ENCODE peak calls at places on chromosomes 4 and X, in ten cellular contexts. One of them, this sample, is unnamed.
A peak's percentile ranks its signal among the peaks of the same experiment; 100 is the strongest.

GRCh38 chr4:158814636-158815035 is 45.8 kb downstream of the FNIP2 start:
- DNase-seq in left lung: no peak
- DNase-seq in A549: no peak
- DNase-seq in choroid plexus epithelial cell: peak; percentile 84
- DNase-seq in H1: no peak
- DNase-seq in kidney: no peak
- DNase-seq in fibroblast of mammary gland: peak; percentile 26
- DNase-seq in RWPE1: no peak
- DNase-seq in IMR-90: peak; percentile 67
- DNase-seq in neural crest cell: no peak
- DNase-seq in this sample: no peak

GRCh38 chr4:3261411-3262207 is 12.7 kb downstream of the MSANTD1 start:
- DNase-seq in left lung: no peak
- DNase-seq in A549: no peak
- DNase-seq in choroid plexus epithelial cell: no peak
- DNase-seq in H1: peak; percentile 37
- DNase-seq in kidney: peak; percentile 55
- DNase-seq in fibroblast of mammary gland: no peak
- DNase-seq in RWPE1: no peak
- DNase-seq in IMR-90: no peak
- DNase-seq in neural crest cell: no peak
- DNase-seq in this sample: no peak

GRCh38 chr4:107719211-107719926 is 665 bp downstream of the PAPSS1 start:
- DNase-seq in left lung: no peak
- DNase-seq in A549: no peak
- DNase-seq in choroid plexus epithelial cell: peak; percentile 50
- DNase-seq in H1: no peak
- DNase-seq in kidney: no peak
- DNase-seq in fibroblast of mammary gland: peak; percentile 33
- DNase-seq in RWPE1: peak; percentile 34
- DNase-seq in IMR-90: peak; percentile 26
- DNase-seq in neural crest cell: no peak
- DNase-seq in this sample: no peak

GRCh38 chrX:151476597-151476996 is 79.6 kb downstream of the VMA21 start:
- DNase-seq in left lung: no peak
- DNase-seq in A549: no peak
- DNase-seq in choroid plexus epithelial cell: no peak
- DNase-seq in H1: no peak
- DNase-seq in kidney: no peak
- DNase-seq in fibroblast of mammary gland: no peak
- DNase-seq in RWPE1: no peak
- DNase-seq in IMR-90: no peak
- DNase-seq in neural crest cell: no peak
- DNase-seq in this sample: no peak

GRCh38 chrX:7316887-7317286 is 168.9 kb upstream of the PUDP start:
- DNase-seq in left lung: no peak
- DNase-seq in A549: no peak
- DNase-seq in choroid plexus epithelial cell: peak; percentile 24
- DNase-seq in H1: no peak
- DNase-seq in kidney: no peak
- DNase-seq in fibroblast of mammary gland: peak; percentile 62
- DNase-seq in RWPE1: no peak
- DNase-seq in IMR-90: peak; percentile 57
- DNase-seq in neural crest cell: no peak
- DNase-seq in this sample: no peak

GRCh38 chrX:109345866-109346265 is 136.0 kb downstream of the GUCY2F start:
- DNase-seq in left lung: no peak
- DNase-seq in A549: no peak
- DNase-seq in choroid plexus epithelial cell: peak; percentile 25
- DNase-seq in H1: no peak
- DNase-seq in kidney: no peak
- DNase-seq in fibroblast of mammary gland: no peak
- DNase-seq in RWPE1: no peak
- DNase-seq in IMR-90: no peak
- DNase-seq in neural crest cell: no peak
- DNase-seq in this sample: no peak

GRCh38 chrX:122850326-122850725 is 333.8 kb upstream of the GRIA3 start:
- DNase-seq in left lung: no peak
- DNase-seq in A549: no peak
- DNase-seq in choroid plexus epithelial cell: peak; percentile 16
- DNase-seq in H1: no peak
- DNase-seq in kidney: no peak
- DNase-seq in fibroblast of mammary gland: no peak
- DNase-seq in RWPE1: no peak
- DNase-seq in IMR-90: no peak
- DNase-seq in neural crest cell: no peak
- DNase-seq in this sample: no peak

GRCh38 chr4:179097741-179098140 is 1655.5 kb upstream of the AGA start:
- DNase-seq in left lung: no peak
- DNase-seq in A549: no peak
- DNase-seq in choroid plexus epithelial cell: no peak
- DNase-seq in H1: peak; percentile 62
- DNase-seq in kidney: no peak
- DNase-seq in fibroblast of mammary gland: no peak
- DNase-seq in RWPE1: no peak
- DNase-seq in IMR-90: peak; percentile 37
- DNase-seq in neural crest cell: peak; percentile 42
- DNase-seq in this sample: peak; percentile 77

GRCh38 chr4:93289241-93289640 is 539.3 kb upstream of the ATOH1 start:
- DNase-seq in left lung: no peak
- DNase-seq in A549: no peak
- DNase-seq in choroid plexus epithelial cell: no peak
- DNase-seq in H1: no peak
- DNase-seq in kidney: no peak
- DNase-seq in fibroblast of mammary gland: no peak
- DNase-seq in RWPE1: no peak
- DNase-seq in IMR-90: no peak
- DNase-seq in neural crest cell: no peak
- DNase-seq in this sample: no peak

GRCh38 chr4:1223841-1224809 is 24.8 kb downstream of the CTBP1 start:
- DNase-seq in left lung: no peak
- DNase-seq in A549: no peak
- DNase-seq in choroid plexus epithelial cell: no peak
- DNase-seq in H1: no peak
- DNase-seq in kidney: no peak
- DNase-seq in fibroblast of mammary gland: no peak
- DNase-seq in RWPE1: no peak
- DNase-seq in IMR-90: no peak
- DNase-seq in neural crest cell: no peak
- DNase-seq in this sample: no peak

GRCh38 chrX:109732319-109732779 is 708 bp downstream of the ACSL4 start:
- DNase-seq in left lung: no peak
- DNase-seq in A549: peak; percentile 9
- DNase-seq in choroid plexus epithelial cell: peak; percentile 70
- DNase-seq in H1: peak; percentile 45
- DNase-seq in kidney: no peak
- DNase-seq in fibroblast of mammary gland: peak; percentile 60
- DNase-seq in RWPE1: peak; percentile 22
- DNase-seq in IMR-90: peak; percentile 59
- DNase-seq in neural crest cell: no peak
- DNase-seq in this sample: no peak

GRCh38 chr4:2598661-2599654 is 62.5 kb downstream of the FAM193A start:
- DNase-seq in left lung: peak; percentile 41
- DNase-seq in A549: no peak
- DNase-seq in choroid plexus epithelial cell: peak; percentile 67
- DNase-seq in H1: no peak
- DNase-seq in kidney: no peak
- DNase-seq in fibroblast of mammary gland: peak; percentile 9
- DNase-seq in RWPE1: no peak
- DNase-seq in IMR-90: peak; percentile 19
- DNase-seq in neural crest cell: no peak
- DNase-seq in this sample: no peak

GRCh38 chrX:7132335-7133035 is 15.0 kb upstream of the STS start:
- DNase-seq in left lung: peak; percentile 80
- DNase-seq in A549: peak; percentile 38
- DNase-seq in choroid plexus epithelial cell: peak; percentile 77
- DNase-seq in H1: no peak
- DNase-seq in kidney: no peak
- DNase-seq in fibroblast of mammary gland: peak; percentile 82
- DNase-seq in RWPE1: peak; percentile 64
- DNase-seq in IMR-90: peak; percentile 73
- DNase-seq in neural crest cell: peak; percentile 41
- DNase-seq in this sample: peak; percentile 27

GRCh38 chrX:44778254-44778653 is 65.6 kb upstream of the DUSP21 start:
- DNase-seq in left lung: no peak
- DNase-seq in A549: no peak
- DNase-seq in choroid plexus epithelial cell: no peak
- DNase-seq in H1: no peak
- DNase-seq in kidney: no peak
- DNase-seq in fibroblast of mammary gland: no peak
- DNase-seq in RWPE1: no peak
- DNase-seq in IMR-90: no peak
- DNase-seq in neural crest cell: no peak
- DNase-seq in this sample: no peak

GRCh38 chr4:24547979-24548378 is 36.4 kb downstream of the DHX15 start:
- DNase-seq in left lung: no peak
- DNase-seq in A549: no peak
- DNase-seq in choroid plexus epithelial cell: no peak
- DNase-seq in H1: no peak
- DNase-seq in kidney: no peak
- DNase-seq in fibroblast of mammary gland: no peak
- DNase-seq in RWPE1: no peak
- DNase-seq in IMR-90: no peak
- DNase-seq in neural crest cell: no peak
- DNase-seq in this sample: no peak
- TF ChIP-seq CTCF in left lung: no peak
- TF ChIP-seq CTCF in A549: no peak
- TF ChIP-seq CTCF in choroid plexus epithelial cell: no peak
- TF ChIP-seq CTCF in H1: no peak
- TF ChIP-seq CTCF in kidney: no peak
- TF ChIP-seq CTCF in fibroblast of mammary gland: no peak
- TF ChIP-seq CTCF in RWPE1: no peak
- TF ChIP-seq CTCF in IMR-90: no peak
- TF ChIP-seq CTCF in neural crest cell: no peak
- TF ChIP-seq CTCF in this sample: no peak

GRCh38 chrX:9997524-9997923 is 30.4 kb downstream of the CLDN34 start:
- DNase-seq in left lung: no peak
- DNase-seq in A549: no peak
- DNase-seq in choroid plexus epithelial cell: no peak
- DNase-seq in H1: no peak
- DNase-seq in kidney: no peak
- DNase-seq in fibroblast of mammary gland: no peak
- DNase-seq in RWPE1: no peak
- DNase-seq in IMR-90: no peak
- DNase-seq in neural crest cell: no peak
- DNase-seq in this sample: no peak
- TF ChIP-seq CTCF in left lung: no peak
- TF ChIP-seq CTCF in A549: no peak
- TF ChIP-seq CTCF in choroid plexus epithelial cell: no peak
- TF ChIP-seq CTCF in H1: no peak
- TF ChIP-seq CTCF in kidney: no peak
- TF ChIP-seq CTCF in fibroblast of mammary gland: no peak
- TF ChIP-seq CTCF in RWPE1: no peak
- TF ChIP-seq CTCF in IMR-90: no peak
- TF ChIP-seq CTCF in neural crest cell: no peak
- TF ChIP-seq CTCF in this sample: no peak

DNA sequence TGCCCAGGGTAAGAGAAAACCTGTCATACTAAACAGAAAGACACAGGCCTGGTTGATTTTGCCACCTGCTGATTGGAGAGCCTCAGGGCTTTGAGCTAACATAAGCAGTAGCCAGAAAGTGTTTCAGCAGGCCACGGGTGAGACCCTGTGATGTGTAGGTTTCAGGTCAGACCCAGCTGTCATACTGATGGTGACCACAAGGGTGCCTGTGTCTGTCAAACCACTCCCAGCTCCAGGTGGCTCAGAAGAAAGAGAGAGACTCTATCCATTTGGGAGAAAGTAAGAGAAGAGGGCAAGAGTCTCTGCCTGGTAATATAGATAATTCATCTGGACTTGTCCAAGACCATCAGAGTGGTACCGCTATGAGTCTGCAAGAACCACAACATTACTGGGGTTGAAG is 72.8 kb upstream of the NLRP2B start:
- DNase-seq in left lung: no peak
- DNase-seq in A549: no peak
- DNase-seq in choroid plexus epithelial cell: no peak
- DNase-seq in H1: peak; percentile 41
- DNase-seq in kidney: no peak
- DNase-seq in fibroblast of mammary gland: no peak
- DNase-seq in RWPE1: no peak
- DNase-seq in IMR-90: no peak
- DNase-seq in neural crest cell: no peak
- DNase-seq in this sample: no peak
- TF ChIP-seq CTCF in left lung: no peak
- TF ChIP-seq CTCF in A549: no peak
- TF ChIP-seq CTCF in choroid plexus epithelial cell: no peak
- TF ChIP-seq CTCF in H1: no peak
- TF ChIP-seq CTCF in kidney: no peak
- TF ChIP-seq CTCF in fibroblast of mammary gland: no peak
- TF ChIP-seq CTCF in RWPE1: no peak
- TF ChIP-seq CTCF in IMR-90: no peak
- TF ChIP-seq CTCF in neural crest cell: no peak
- TF ChIP-seq CTCF in this sample: no peak

DNA sequence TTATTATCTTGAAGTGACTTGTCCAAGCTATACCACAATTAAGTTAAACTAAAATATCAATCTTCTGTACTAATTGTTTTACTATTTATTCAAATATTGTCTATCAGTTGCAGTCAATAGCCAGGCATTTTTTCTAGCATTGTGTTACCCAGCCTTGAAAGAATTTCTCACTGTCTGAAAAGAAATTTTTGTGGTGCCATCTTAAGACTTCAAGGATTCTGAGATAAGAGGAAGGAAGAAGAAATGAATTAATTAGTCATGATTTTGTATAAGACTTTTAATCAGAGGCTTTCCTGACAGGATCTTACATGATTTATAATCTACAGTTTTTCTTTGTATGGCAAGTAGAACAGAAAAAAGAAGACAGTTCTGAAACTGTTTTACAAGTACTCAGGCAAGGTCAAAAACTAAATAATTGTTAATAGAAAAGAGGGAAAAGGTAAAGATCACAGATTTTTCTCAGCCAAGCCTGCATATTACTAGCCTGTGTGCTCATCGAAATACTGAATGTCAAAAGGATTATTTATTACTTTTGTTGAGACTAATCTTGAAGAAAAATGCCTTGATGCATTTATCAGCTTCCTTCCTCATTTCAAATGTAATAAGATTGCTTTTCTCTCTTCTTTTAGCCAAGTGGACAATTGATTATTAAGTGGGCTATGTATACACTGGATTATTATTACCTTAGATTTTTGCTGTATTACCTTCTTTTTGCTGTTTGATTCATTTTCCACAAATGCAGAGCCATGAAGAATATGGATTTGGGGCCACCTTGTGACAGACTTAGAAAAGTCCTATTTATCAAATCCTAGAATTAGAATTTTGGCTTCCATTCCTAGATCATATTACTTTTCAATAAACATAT is 53.8 kb downstream of the CXCL1 start:
- DNase-seq in left lung: no peak
- DNase-seq in A549: no peak
- DNase-seq in choroid plexus epithelial cell: peak; percentile 86
- DNase-seq in H1: no peak
- DNase-seq in kidney: no peak
- DNase-seq in fibroblast of mammary gland: peak; percentile 75
- DNase-seq in RWPE1: no peak
- DNase-seq in IMR-90: peak; percentile 59
- DNase-seq in neural crest cell: no peak
- DNase-seq in this sample: no peak
- TF ChIP-seq CTCF in left lung: peak; percentile 20
- TF ChIP-seq CTCF in A549: peak; percentile 76
- TF ChIP-seq CTCF in choroid plexus epithelial cell: peak; percentile 61
- TF ChIP-seq CTCF in H1: no peak
- TF ChIP-seq CTCF in kidney: peak; percentile 23
- TF ChIP-seq CTCF in fibroblast of mammary gland: peak; percentile 60
- TF ChIP-seq CTCF in RWPE1: peak; percentile 58
- TF ChIP-seq CTCF in IMR-90: peak; percentile 61
- TF ChIP-seq CTCF in neural crest cell: peak; percentile 31
- TF ChIP-seq CTCF in this sample: no peak